ENCODE peak calls at places on chromosomes 2 and 18, in ten cellular contexts. Z is heart right ventricle, G is hepatocyte, C is adrenal gland, Q is uterus, L is progenitor cell of endocrine pancreas, X is brain microvascular endothelial cell, J is fibroblast of lung, F is tibial artery, O is Calu3. K is an unnamed sample.

GRCh38 chr2:39546937-39547336 is 109.9 kb upstream of the MAP4K3 start:
- DNase-seq in Z (no peak), G (no peak), C (no peak), Q (no peak), L (no peak), X (no peak), J (peak), F (no peak), O (no peak), K (no peak)

GRCh38 chr2:21757805-21758204 is 634.0 kb downstream of the TDRD15 start:
- DNase-seq in Z (peak), G (peak), C (no peak), Q (no peak), L (no peak), X (no peak), J (no peak), F (no peak), O (no peak), K (no peak)

GRCh38 chr2:38529208-38529607 is 73.5 kb downstream of the HNRNPLL start:
- DNase-seq in Z (no peak), G (no peak), C (no peak), Q (no peak), L (no peak), X (no peak), J (no peak), F (no peak), O (no peak), K (no peak)

GRCh38 chr2:18412980-18413793 is 147.3 kb downstream of the RDH14 start:
- DNase-seq in Z (no peak), G (no peak), C (no peak), Q (no peak), L (no peak), X (no peak), J (no peak), F (no peak), O (no peak), K (no peak)

GRCh38 chr2:6960659-6961058 is 43.4 kb downstream of the RNF144A start:
- DNase-seq in Z (no peak), G (peak), C (peak), Q (peak), L (no peak), X (no peak), J (peak), F (no peak), O (no peak), K (no peak)

GRCh38 chr2:12686708-12687107 is 30.0 kb upstream of the TRIB2 start:
- DNase-seq in Z (no peak), G (no peak), C (peak), Q (no peak), L (no peak), X (no peak), J (no peak), F (no peak), O (no peak), K (no peak)

GRCh38 chr2:210224660-210225460 is at the start of gene ACADL:
- DNase-seq in Z (peak), G (peak), C (peak), Q (no peak), L (peak), X (peak), J (peak), F (peak), O (peak), K (no peak)

GRCh38 chr2:45874324-45874723 is 222.8 kb downstream of the PRKCE start:
- DNase-seq in Z (peak), G (no peak), C (peak), Q (no peak), L (no peak), X (no peak), J (no peak), F (peak), O (no peak), K (no peak)

GRCh38 chr2:7031424-7032245 is 114.4 kb downstream of the RNF144A start:
- DNase-seq in Z (no peak), G (peak), C (peak), Q (peak), L (no peak), X (peak), J (no peak), F (no peak), O (peak), K (no peak)

GRCh38 chr18:32769242-32770180 is 3.3 kb downstream of the KLHL14 start:
- DNase-seq in Z (no peak), G (peak), C (no peak), Q (no peak), L (peak), X (no peak), J (no peak), F (no peak), O (no peak), K (no peak)

GRCh38 chr2:72144746-72145657 is 2.7 kb downstream of the CYP26B1 start:
- DNase-seq in Z (peak), G (peak), C (no peak), Q (peak), L (no peak), X (no peak), J (no peak), F (peak), O (peak), K (peak)

GRCh38 chr2:206982360-206982759 is 43.0 kb downstream of the CPO start:
- DNase-seq in Z (no peak), G (no peak), C (no peak), Q (no peak), L (no peak), X (no peak), J (no peak), F (no peak), O (no peak), K (no peak)
- TF ChIP-seq CTCF in Z (no peak), G (no peak), C (no peak), Q (no peak), L (no peak), X (no peak), J (no peak), F (no peak), O (no peak), K (no peak)

GRCh38 chr2:25258814-25259743 is 82.6 kb downstream of the DNMT3A start:
- DNase-seq in Z (no peak), G (no peak), C (no peak), Q (no peak), L (no peak), X (no peak), J (no peak), F (no peak), O (no peak), K (no peak)

GRCh38 chr2:25259744-25260124 is 82.0 kb downstream of the DNMT3A start:
- DNase-seq in Z (no peak), G (no peak), C (no peak), Q (no peak), L (no peak), X (no peak), J (no peak), F (no peak), O (no peak), K (no peak)

GRCh38 chr2:25256486-25256875 is 85.2 kb downstream of the DNMT3A start:
- DNase-seq in Z (no peak), G (no peak), C (no peak), Q (no peak), L (no peak), X (no peak), J (no peak), F (no peak), O (no peak), K (no peak)

GRCh38 chr2:25257032-25257455 is 84.7 kb downstream of the DNMT3A start:
- DNase-seq in Z (peak), G (peak), C (peak), Q (no peak), L (no peak), X (peak), J (peak), F (no peak), O (no peak), K (peak)

GRCh38 chr2:25257931-25258771 is 83.6 kb downstream of the DNMT3A start:
- DNase-seq in Z (no peak), G (no peak), C (no peak), Q (no peak), L (no peak), X (no peak), J (no peak), F (no peak), O (no peak), K (no peak)
- TF ChIP-seq CTCF in Z (no peak), G (no peak), C (no peak), Q (no peak), L (peak), X (peak), J (no peak), F (no peak), O (no peak), K (no peak)

GRCh38 chr2:44840186-44840850 is 101.2 kb upstream of the SIX3 start:
- DNase-seq in Z (no peak), G (no peak), C (no peak), Q (no peak), L (no peak), X (no peak), J (no peak), F (no peak), O (no peak), K (no peak)
- TF ChIP-seq CTCF in Z (no peak), G (no peak), C (no peak), Q (no peak), L (no peak), X (no peak), J (no peak), F (no peak), O (no peak), K (no peak)

GRCh38 chr2:68157402-68158133 is at the start of gene PNO1:
- DNase-seq in Z (peak), G (peak), C (peak), Q (peak), L (peak), X (peak), J (peak), F (peak), O (peak), K (peak)
- TF ChIP-seq CTCF in Z (no peak), G (no peak), C (peak), Q (peak), L (peak), X (peak), J (no peak), F (no peak), O (no peak), K (no peak)

DNA sequence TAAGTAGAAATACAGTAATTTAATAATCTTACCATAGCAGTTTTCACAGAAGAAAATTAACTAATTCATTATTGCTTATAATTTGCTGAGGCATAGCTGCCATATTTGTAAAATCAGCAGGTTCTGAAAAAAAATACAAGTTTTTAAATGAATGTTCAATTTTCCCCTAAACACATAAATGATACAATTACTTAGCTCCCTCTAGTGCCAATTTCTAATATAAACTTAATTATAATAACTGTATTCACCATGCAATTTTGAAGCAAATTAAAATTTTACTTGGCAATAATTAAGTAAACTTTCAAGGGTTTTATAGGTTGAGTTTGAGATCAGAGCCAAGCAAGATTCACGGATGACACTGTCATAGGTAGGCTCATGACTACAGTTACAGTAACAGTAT is 1321.6 kb upstream of the ACVR2A start:
- DNase-seq in Z (no peak), G (no peak), C (no peak), Q (no peak), L (no peak), X (no peak), J (peak), F (no peak), O (no peak), K (no peak)
- TF ChIP-seq CTCF in Z (peak), G (peak), C (peak), Q (no peak), L (peak), X (peak), J (peak), F (no peak), O (peak), K (peak)

GRCh38 chr2:230925879-230926765 is 1.1 kb upstream of the GPR55 start:
- DNase-seq in Z (no peak), G (no peak), C (no peak), Q (no peak), L (no peak), X (no peak), J (no peak), F (peak), O (no peak), K (no peak)

GRCh38 chr2:230922951-230923717 is 1.9 kb downstream of the GPR55 start:
- DNase-seq in Z (no peak), G (no peak), C (no peak), Q (no peak), L (no peak), X (no peak), J (no peak), F (peak), O (no peak), K (no peak)

GRCh38 chr2:230924092-230924469 is 961 bp downstream of the GPR55 start:
- DNase-seq in Z (no peak), G (no peak), C (no peak), Q (no peak), L (no peak), X (no peak), J (no peak), F (peak), O (no peak), K (no peak)

GRCh38 chr2:230925443-230925878 is 419 bp upstream of the GPR55 start:
- DNase-seq in Z (no peak), G (no peak), C (no peak), Q (no peak), L (no peak), X (no peak), J (no peak), F (peak), O (no peak), K (peak)

GRCh38 chr2:230924470-230925341 is at the start of gene GPR55:
- DNase-seq in Z (no peak), G (no peak), C (no peak), Q (no peak), L (no peak), X (no peak), J (no peak), F (peak), O (peak), K (peak)
- TF ChIP-seq CTCF in Z (no peak), G (no peak), C (no peak), Q (no peak), L (peak), X (peak), J (peak), F (no peak), O (peak), K (no peak)

GRCh38 chr2:112841399-112842044 is 4.9 kb upstream of the IL1B start:
- DNase-seq in Z (no peak), G (no peak), C (peak), Q (no peak), L (no peak), X (no peak), J (no peak), F (no peak), O (no peak), K (no peak)
- TF ChIP-seq CTCF in Z (no peak), G (no peak), C (no peak), Q (no peak), L (no peak), X (no peak), J (no peak), F (no peak), O (no peak), K (no peak)

GRCh38 chr2:198930170-198930569 is 527.6 kb downstream of the SATB2 start:
- DNase-seq in Z (no peak), G (no peak), C (no peak), Q (no peak), L (no peak), X (no peak), J (no peak), F (no peak), O (peak), K (no peak)
- TF ChIP-seq CTCF in Z (no peak), G (no peak), C (no peak), Q (no peak), L (peak), X (peak), J (peak), F (no peak), O (no peak), K (no peak)

GRCh38 chr18:25739356-25739755 is 351.1 kb downstream of the SS18 start:
- DNase-seq in Z (no peak), G (no peak), C (no peak), Q (no peak), L (no peak), X (no peak), J (no peak), F (no peak), O (no peak), K (no peak)

GRCh38 chr18:25737710-25738251 is 352.6 kb downstream of the SS18 start:
- DNase-seq in Z (no peak), G (peak), C (no peak), Q (no peak), L (no peak), X (peak), J (peak), F (no peak), O (no peak), K (no peak)

DNA sequence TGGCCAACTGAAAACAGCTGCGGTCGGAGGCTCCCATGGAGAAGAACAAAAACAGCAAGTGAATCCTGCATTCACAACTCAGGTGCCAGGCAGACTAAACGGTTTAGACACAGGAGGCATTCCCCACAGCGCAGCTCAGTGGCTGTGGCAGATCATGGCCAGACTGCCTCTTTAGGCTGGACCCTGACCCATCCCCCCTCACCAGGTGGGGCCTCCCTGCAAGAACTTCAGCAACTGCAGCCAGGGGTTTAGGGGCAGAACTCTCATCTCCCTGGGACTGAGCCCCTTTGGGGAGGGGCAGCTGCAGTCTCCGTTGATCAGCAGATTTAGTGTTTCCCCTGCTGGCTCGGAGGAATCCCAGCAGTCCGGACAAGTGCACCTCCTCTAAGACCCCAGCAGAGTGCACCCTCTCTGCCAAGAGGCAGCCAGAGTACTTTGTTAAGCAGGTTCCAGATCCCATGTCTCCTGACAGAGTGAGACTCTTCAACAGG is 346.7 kb downstream of the SS18 start:
- DNase-seq in Z (no peak), G (no peak), C (no peak), Q (no peak), L (no peak), X (no peak), J (no peak), F (no peak), O (no peak), K (no peak)
- TF ChIP-seq CTCF in Z (no peak), G (no peak), C (no peak), Q (no peak), L (no peak), X (peak), J (no peak), F (no peak), O (no peak), K (no peak)

K was measured in dorsolateral prefrontal cortex.